ENCODE peak calls at places on chromosomes 1 and 21, in four cellular contexts. B, H, E and I are unnamed samples.

GRCh38 chr1:36170643-36171412 is 14.9 kb downstream of the MAP7D1 start:
- DNase-seq in B (no peak), H (no peak), E (no peak), I (no peak)

GRCh38 chr1:55823521-55824296 is 608.5 kb upstream of the USP24 start:
- DNase-seq in B (no peak), H (no peak), E (no peak), I (no peak)

GRCh38 chr21:24197956-24198355 is 1409.3 kb downstream of the MRPL39 start:
- DNase-seq in B (no peak), H (no peak), E (no peak), I (no peak)

GRCh38 chr1:212260557-212261342 is 24.5 kb upstream of the PPP2R5A start:
- DNase-seq in B (no peak), H (peak), E (no peak), I (peak)

GRCh38 chr1:6447818-6448748 is 17.9 kb downstream of the TNFRSF25 start:
- DNase-seq in B (peak), H (no peak), E (no peak), I (peak)

GRCh38 chr1:48036693-48037386 is 39.7 kb upstream of the TRABD2B start:
- DNase-seq in B (no peak), H (peak), E (no peak), I (no peak)

GRCh38 chr1:153959454-153959853 is 1.0 kb upstream of the CRTC2 start:
- DNase-seq in B (no peak), H (no peak), E (no peak), I (no peak)

GRCh38 chr1:197775282-197776262 is at the start of gene DENND1B:
- DNase-seq in B (peak), H (peak), E (peak), I (peak)

GRCh38 chr1:214623430-214623829 is 20.4 kb downstream of the CENPF start:
- DNase-seq in B (no peak), H (peak), E (no peak), I (no peak)

GRCh38 chr1:160607051-160608032 is 28.0 kb upstream of the CD84 start:
- DNase-seq in B (peak), H (peak), E (peak), I (peak)

GRCh38 chr1:24555591-24556413 is at the start of gene NCMAP:
- DNase-seq in B (no peak), H (no peak), E (peak), I (peak)

GRCh38 chr1:26164036-26164927 is 4.5 kb downstream of the C1orf232 start:
- DNase-seq in B (no peak), H (peak), E (peak), I (no peak)